ENCODE peak calls at places on chromosomes 12 and 14, in six cellular contexts. One of them, this sample, is unnamed.

GRCh38 chr12:64470507-64470906 is 18.6 kb downstream of the TBK1 start:
- DNase-seq in EH: no peak
- DNase-seq in cardiac muscle cell: no peak
- DNase-seq in A673: no peak
- DNase-seq in frontal cortex: no peak
- DNase-seq in MCF 10A: no peak
- DNase-seq in this sample: no peak

GRCh38 chr12:117733292-117733805 is 235.4 kb downstream of the KSR2 start:
- DNase-seq in EH: no peak
- DNase-seq in cardiac muscle cell: no peak
- DNase-seq in A673: no peak
- DNase-seq in frontal cortex: no peak
- DNase-seq in MCF 10A: no peak
- DNase-seq in this sample: no peak

GRCh38 chr12:51821423-51822260 is 26.9 kb downstream of the FIGNL2 start:
- DNase-seq in EH: no peak
- DNase-seq in cardiac muscle cell: no peak
- DNase-seq in A673: no peak
- DNase-seq in frontal cortex: no peak
- DNase-seq in MCF 10A: no peak
- DNase-seq in this sample: no peak

GRCh38 chr14:39731912-39732311 is 299.7 kb upstream of the FBXO33 start:
- DNase-seq in EH: no peak
- DNase-seq in cardiac muscle cell: no peak
- DNase-seq in A673: peak; percentile 25
- DNase-seq in frontal cortex: no peak
- DNase-seq in MCF 10A: peak; percentile 6
- DNase-seq in this sample: peak; percentile 5

GRCh38 chr12:16349132-16349463 is 1.7 kb downstream of the MGST1 start:
- DNase-seq in EH: peak; percentile 96
- DNase-seq in cardiac muscle cell: peak; percentile 96
- DNase-seq in A673: no peak
- DNase-seq in frontal cortex: no peak
- DNase-seq in MCF 10A: peak; percentile 97
- DNase-seq in this sample: no peak

GRCh38 chr12:113528606-113529005 is 56.9 kb upstream of the LHX5 start:
- DNase-seq in EH: no peak
- DNase-seq in cardiac muscle cell: no peak
- DNase-seq in A673: no peak
- DNase-seq in frontal cortex: no peak
- DNase-seq in MCF 10A: no peak
- DNase-seq in this sample: no peak

GRCh38 chr14:59482120-59482434 is 2.1 kb downstream of the L3HYPDH start:
- DNase-seq in EH: no peak
- DNase-seq in cardiac muscle cell: no peak
- DNase-seq in A673: no peak
- DNase-seq in frontal cortex: no peak
- DNase-seq in MCF 10A: no peak
- DNase-seq in this sample: no peak

GRCh38 chr14:69812725-69813124 is 15.7 kb upstream of the SLC10A1 start:
- DNase-seq in EH: no peak
- DNase-seq in cardiac muscle cell: peak; percentile 3
- DNase-seq in A673: peak; percentile 17
- DNase-seq in frontal cortex: no peak
- DNase-seq in MCF 10A: peak; percentile 15
- DNase-seq in this sample: no peak

GRCh38 chr12:47082963-47083621 is 3.3 kb upstream of the AMIGO2 start:
- DNase-seq in EH: peak; percentile 98
- DNase-seq in cardiac muscle cell: peak; percentile 87
- DNase-seq in A673: peak; percentile 55
- DNase-seq in frontal cortex: no peak
- DNase-seq in MCF 10A: peak; percentile 95
- DNase-seq in this sample: no peak

GRCh38 chr12:79155703-79156102 is 291.1 kb downstream of the SYT1 start:
- DNase-seq in EH: peak; percentile 6
- DNase-seq in cardiac muscle cell: peak; percentile 55
- DNase-seq in A673: no peak
- DNase-seq in frontal cortex: no peak
- DNase-seq in MCF 10A: peak; percentile 45
- DNase-seq in this sample: no peak

GRCh38 chr12:68259318-68259940 is 6.0 kb upstream of the IL22 start:
- DNase-seq in EH: peak; percentile 69
- DNase-seq in cardiac muscle cell: peak; percentile 44
- DNase-seq in A673: no peak
- DNase-seq in frontal cortex: no peak
- DNase-seq in MCF 10A: peak; percentile 86
- DNase-seq in this sample: no peak

GRCh38 chr14:58747181-58747580 is 109.4 kb downstream of the DACT1 start:
- DNase-seq in EH: peak; percentile 90
- DNase-seq in cardiac muscle cell: peak; percentile 98
- DNase-seq in A673: no peak
- DNase-seq in frontal cortex: no peak
- DNase-seq in MCF 10A: peak; percentile 94
- DNase-seq in this sample: no peak

GRCh38 chr14:90426663-90427062 is 29.8 kb downstream of the CALM1 start:
- DNase-seq in EH: peak; percentile 30
- DNase-seq in cardiac muscle cell: peak; percentile 90
- DNase-seq in A673: peak; percentile 46
- DNase-seq in frontal cortex: no peak
- DNase-seq in MCF 10A: no peak
- DNase-seq in this sample: no peak

GRCh38 chr14:50941151-50941550 is 3.1 kb downstream of the PYGL start:
- DNase-seq in EH: peak; percentile 97
- DNase-seq in cardiac muscle cell: peak; percentile 48
- DNase-seq in A673: no peak
- DNase-seq in frontal cortex: no peak
- DNase-seq in MCF 10A: no peak
- DNase-seq in this sample: no peak

GRCh38 chr12:49972122-49972521 is 625 bp upstream of the AQP6 start:
- DNase-seq in EH: no peak
- DNase-seq in cardiac muscle cell: no peak
- DNase-seq in A673: no peak
- DNase-seq in frontal cortex: no peak
- DNase-seq in MCF 10A: no peak
- DNase-seq in this sample: no peak

GRCh38 chr12:33628087-33628486 is 188.5 kb upstream of the SYT10 start:
- DNase-seq in EH: no peak
- DNase-seq in cardiac muscle cell: no peak
- DNase-seq in A673: no peak
- DNase-seq in frontal cortex: no peak
- DNase-seq in MCF 10A: peak; percentile 6
- DNase-seq in this sample: no peak

GRCh38 chr14:96888593-96888992 is 91.4 kb downstream of the VRK1 start:
- DNase-seq in EH: no peak
- DNase-seq in cardiac muscle cell: no peak
- DNase-seq in A673: peak; percentile 94
- DNase-seq in frontal cortex: no peak
- DNase-seq in MCF 10A: no peak
- DNase-seq in this sample: no peak

GRCh38 chr14:99734406-99735051 is 50.4 kb downstream of the CYP46A1 start:
- DNase-seq in EH: no peak
- DNase-seq in cardiac muscle cell: no peak
- DNase-seq in A673: no peak
- DNase-seq in frontal cortex: no peak
- DNase-seq in MCF 10A: no peak
- DNase-seq in this sample: no peak

GRCh38 chr12:88111074-88111652 is 30.7 kb downstream of the CEP290 start:
- DNase-seq in EH: peak; percentile 67
- DNase-seq in cardiac muscle cell: peak; percentile 63
- DNase-seq in A673: peak; percentile 49
- DNase-seq in frontal cortex: peak; percentile 1
- DNase-seq in MCF 10A: peak; percentile 58
- DNase-seq in this sample: peak; percentile 2

GRCh38 chr12:79424109-79424721 is 266.5 kb downstream of the PAWR start:
- DNase-seq in EH: peak; percentile 94
- DNase-seq in cardiac muscle cell: peak; percentile 93
- DNase-seq in A673: no peak
- DNase-seq in frontal cortex: no peak
- DNase-seq in MCF 10A: peak; percentile 49
- DNase-seq in this sample: no peak

GRCh38 chr14:60226296-60226695 is 22.7 kb upstream of the PPM1A start:
- DNase-seq in EH: no peak
- DNase-seq in cardiac muscle cell: peak; percentile 19
- DNase-seq in A673: no peak
- DNase-seq in frontal cortex: no peak
- DNase-seq in MCF 10A: peak; percentile 50
- DNase-seq in this sample: no peak

GRCh38 chr14:63388766-63389431 is 70.2 kb upstream of the GPHB5 start:
- DNase-seq in EH: peak; percentile 65
- DNase-seq in cardiac muscle cell: peak; percentile 76
- DNase-seq in A673: peak; percentile 69
- DNase-seq in frontal cortex: peak; percentile 3
- DNase-seq in MCF 10A: peak; percentile 66
- DNase-seq in this sample: peak; percentile 13

GRCh38 chr14:74508292-74508731 is 14.7 kb downstream of the ISCA2 start:
- DNase-seq in EH: no peak
- DNase-seq in cardiac muscle cell: no peak
- DNase-seq in A673: no peak
- DNase-seq in frontal cortex: no peak
- DNase-seq in MCF 10A: no peak
- DNase-seq in this sample: no peak

GRCh38 chr12:34033628-34034296 is 11.5 kb downstream of the ALG10 start:
- DNase-seq in EH: peak; percentile 36
- DNase-seq in cardiac muscle cell: peak; percentile 46
- DNase-seq in A673: peak; percentile 42
- DNase-seq in frontal cortex: no peak
- DNase-seq in MCF 10A: peak; percentile 39
- DNase-seq in this sample: peak; percentile 47

GRCh38 chr14:50396636-50397460 is at the start of gene CDKL1:
- DNase-seq in EH: peak; percentile 82
- DNase-seq in cardiac muscle cell: peak; percentile 83
- DNase-seq in A673: peak; percentile 71
- DNase-seq in frontal cortex: peak; percentile 67
- DNase-seq in MCF 10A: peak; percentile 76
- DNase-seq in this sample: peak; percentile 27

GRCh38 chr12:22518998-22519397 is 25.3 kb downstream of the C2CD5 start:
- DNase-seq in EH: no peak
- DNase-seq in cardiac muscle cell: peak; percentile 7
- DNase-seq in A673: no peak
- DNase-seq in frontal cortex: no peak
- DNase-seq in MCF 10A: peak; percentile 15
- DNase-seq in this sample: no peak

GRCh38 chr12:51028126-51028810 is 2.1 kb upstream of the SLC11A2 start:
- DNase-seq in EH: peak; percentile 70
- DNase-seq in cardiac muscle cell: peak; percentile 67
- DNase-seq in A673: peak; percentile 86
- DNase-seq in frontal cortex: peak; percentile 34
- DNase-seq in MCF 10A: peak; percentile 87
- DNase-seq in this sample: peak; percentile 39

GRCh38 chr12:109872-110271 is 43.3 kb downstream of the IQSEC3 start:
- DNase-seq in EH: no peak
- DNase-seq in cardiac muscle cell: peak; percentile 10
- DNase-seq in A673: no peak
- DNase-seq in frontal cortex: no peak
- DNase-seq in MCF 10A: no peak
- DNase-seq in this sample: peak; percentile 55

GRCh38 chr12:44523828-44524227 is 352.3 kb downstream of the NELL2 start:
- DNase-seq in EH: no peak
- DNase-seq in cardiac muscle cell: no peak
- DNase-seq in A673: no peak
- DNase-seq in frontal cortex: no peak
- DNase-seq in MCF 10A: no peak
- DNase-seq in this sample: no peak

GRCh38 chr14:97390031-97390729 is 593.0 kb downstream of the VRK1 start:
- DNase-seq in EH: no peak
- DNase-seq in cardiac muscle cell: no peak
- DNase-seq in A673: no peak
- DNase-seq in frontal cortex: no peak
- DNase-seq in MCF 10A: peak; percentile 10
- DNase-seq in this sample: no peak

GRCh38 chr12:29309320-29309902 is 71.6 kb downstream of the ERGIC2 start:
- DNase-seq in EH: peak; percentile 44
- DNase-seq in cardiac muscle cell: peak; percentile 55
- DNase-seq in A673: peak; percentile 18
- DNase-seq in frontal cortex: no peak
- DNase-seq in MCF 10A: peak; percentile 26
- DNase-seq in this sample: no peak

GRCh38 chr14:57871487-57872080 is 5.7 kb upstream of the SLC35F4 start:
- DNase-seq in EH: peak; percentile 54
- DNase-seq in cardiac muscle cell: peak; percentile 70
- DNase-seq in A673: peak; percentile 90
- DNase-seq in frontal cortex: no peak
- DNase-seq in MCF 10A: peak; percentile 71
- DNase-seq in this sample: peak; percentile 18

GRCh38 chr12:13141686-13142085 is 38.2 kb upstream of the GSG1 start:
- DNase-seq in EH: no peak
- DNase-seq in cardiac muscle cell: no peak
- DNase-seq in A673: no peak
- DNase-seq in frontal cortex: no peak
- DNase-seq in MCF 10A: no peak
- DNase-seq in this sample: no peak

GRCh38 chr12:78121969-78122610 is 291.4 kb downstream of the NAV3 start:
- DNase-seq in EH: peak; percentile 6
- DNase-seq in cardiac muscle cell: no peak
- DNase-seq in A673: peak; percentile 90
- DNase-seq in frontal cortex: no peak
- DNase-seq in MCF 10A: no peak
- DNase-seq in this sample: no peak

GRCh38 chr14:65333926-65334687 is 78.4 kb upstream of the FUT8 start:
- DNase-seq in EH: peak; percentile 92
- DNase-seq in cardiac muscle cell: peak; percentile 88
- DNase-seq in A673: no peak
- DNase-seq in frontal cortex: no peak
- DNase-seq in MCF 10A: no peak
- DNase-seq in this sample: peak; percentile 18